ENCODE peak calls at places on chromosomes 12 and 14, in seven cellular contexts. A, Y, K, B, W, T and R are unnamed samples.

GRCh38 chr12:91316825-91317224 is 134.2 kb upstream of the DCN start:
- DNase-seq in A (no peak), Y (no peak), K (no peak), B (no peak), W (no peak), T (no peak), R (no peak)

GRCh38 chr14:105503918-105504692 is 13.1 kb downstream of the TEDC1 start:
- DNase-seq in A (no peak), Y (no peak), K (no peak), B (no peak), W (no peak), T (peak; percentile 41), R (no peak)

GRCh38 chr12:96425321-96425720 is 25.1 kb upstream of the CDK17 start:
- DNase-seq in A (no peak), Y (no peak), K (no peak), B (no peak), W (no peak), T (no peak), R (no peak)

GRCh38 chr12:132886529-132887477 is 602 bp downstream of the CHFR start:
- DNase-seq in A (no peak), Y (no peak), K (no peak), B (no peak), W (peak; percentile 6), T (no peak), R (no peak)

GRCh38 chr12:40689576-40689975 is 2.7 kb upstream of the CNTN1 start:
- DNase-seq in A (no peak), Y (no peak), K (no peak), B (no peak), W (no peak), T (no peak), R (no peak)

GRCh38 chr14:95891742-95892141 is 15.1 kb downstream of the TUNAR start:
- DNase-seq in A (no peak), Y (peak; percentile 60), K (no peak), B (no peak), W (no peak), T (no peak), R (no peak)

GRCh38 chr12:49026678-49027480 is 8.3 kb upstream of the PRKAG1 start:
- DNase-seq in A (no peak), Y (no peak), K (no peak), B (no peak), W (no peak), T (peak; percentile 24), R (no peak)

GRCh38 chr14:35341454-35342159 is 49.4 kb downstream of the PSMA6 start:
- DNase-seq in A (no peak), Y (peak; percentile 45), K (no peak), B (no peak), W (peak; percentile 91), T (peak; percentile 73), R (no peak)

GRCh38 chr12:132593071-132593470 is 17.3 kb downstream of the LRCOL1 start:
- DNase-seq in A (no peak), Y (no peak), K (no peak), B (no peak), W (no peak), T (no peak), R (no peak)

GRCh38 chr12:69415471-69416275 is 54.5 kb upstream of the FRS2 start:
- DNase-seq in A (no peak), Y (peak; percentile 13), K (peak; percentile 28), B (peak; percentile 31), W (peak; percentile 68), T (peak; percentile 55), R (peak; percentile 55)

GRCh38 chr12:89383235-89384049 is 31.1 kb upstream of the DUSP6 start:
- DNase-seq in A (no peak), Y (no peak), K (no peak), B (no peak), W (peak; percentile 89), T (peak; percentile 50), R (no peak)

GRCh38 chr12:91988076-91988475 is 157.6 kb downstream of the BTG1 start:
- DNase-seq in A (no peak), Y (no peak), K (no peak), B (no peak), W (no peak), T (no peak), R (no peak)

GRCh38 chr14:77580964-77581505 is 35.4 kb downstream of the SPTLC2 start:
- DNase-seq in A (peak; percentile 66), Y (no peak), K (no peak), B (no peak), W (no peak), T (peak; percentile 38), R (no peak)

GRCh38 chr14:61186793-61187641 is 94.1 kb downstream of the TMEM30B start:
- DNase-seq in A (no peak), Y (no peak), K (no peak), B (no peak), W (no peak), T (no peak), R (no peak)

GRCh38 chr14:21332950-21333349 is 50.9 kb downstream of the SUPT16H start:
- DNase-seq in A (no peak), Y (no peak), K (no peak), B (no peak), W (no peak), T (no peak), R (no peak)

GRCh38 chr14:95998656-95999055 is 40.5 kb upstream of the C14orf132 start:
- DNase-seq in A (no peak), Y (peak; percentile 16), K (no peak), B (no peak), W (no peak), T (peak; percentile 43), R (no peak)

GRCh38 chr12:25186788-25187397 is 8.1 kb downstream of the DNAI7 start:
- DNase-seq in A (peak; percentile 35), Y (no peak), K (no peak), B (no peak), W (peak; percentile 30), T (no peak), R (no peak)
- TF ChIP-seq YY1 in A (no peak), Y (no peak), K (no peak), B (no peak), W (no peak), T (no peak), R (no peak)

GRCh38 chr12:59717436-59717835 is 121.6 kb downstream of the SLC16A7 start:
- DNase-seq in A (no peak), Y (no peak), K (no peak), B (no peak), W (no peak), T (no peak), R (no peak)

GRCh38 chr12:59716049-59716448 is 120.2 kb downstream of the SLC16A7 start:
- DNase-seq in A (no peak), Y (no peak), K (no peak), B (no peak), W (no peak), T (no peak), R (no peak)

GRCh38 chr12:59723520-59723919 is 127.7 kb downstream of the SLC16A7 start:
- DNase-seq in A (no peak), Y (no peak), K (no peak), B (no peak), W (peak; percentile 4), T (no peak), R (no peak)

GRCh38 chr12:59715434-59715833 is 119.6 kb downstream of the SLC16A7 start:
- DNase-seq in A (no peak), Y (no peak), K (no peak), B (no peak), W (peak; percentile 9), T (no peak), R (no peak)

DNA sequence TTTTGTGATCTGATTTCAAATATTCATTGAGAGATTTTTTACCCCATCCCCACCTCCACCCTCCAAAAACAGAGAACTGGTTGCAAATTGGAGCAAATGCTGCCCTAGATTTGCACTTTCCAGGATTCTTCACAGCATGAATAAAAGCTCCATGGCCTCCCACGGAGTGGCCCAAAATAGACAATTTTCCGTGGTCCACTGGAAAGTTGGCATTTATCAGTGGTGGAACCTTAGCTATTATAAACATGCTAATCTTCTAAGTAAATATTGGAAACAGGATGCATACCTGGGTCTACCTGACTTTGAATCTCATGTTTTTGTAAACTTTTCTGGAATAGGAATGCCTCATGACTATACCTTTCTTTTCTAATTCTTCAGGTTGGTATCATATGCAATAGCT is 123.9 kb downstream of the SLC16A7 start:
- DNase-seq in A (no peak), Y (no peak), K (no peak), B (no peak), W (no peak), T (no peak), R (no peak)
- TF ChIP-seq YY1 in A (no peak), Y (no peak), K (no peak), B (no peak), W (no peak), T (no peak), R (no peak)

GRCh38 chr14:69980457-69981414 is 101.5 kb downstream of the SMOC1 start:
- DNase-seq in A (no peak), Y (peak; percentile 15), K (no peak), B (no peak), W (no peak), T (no peak), R (peak; percentile 16)

GRCh38 chr14:69985456-69985855 is 106.2 kb downstream of the SMOC1 start:
- DNase-seq in A (no peak), Y (no peak), K (no peak), B (no peak), W (no peak), T (no peak), R (no peak)

GRCh38 chr14:69983317-69983716 is 104.1 kb downstream of the SMOC1 start:
- DNase-seq in A (no peak), Y (no peak), K (no peak), B (no peak), W (no peak), T (no peak), R (no peak)

GRCh38 chr14:69979882-69980281 is 100.7 kb downstream of the SMOC1 start:
- DNase-seq in A (no peak), Y (no peak), K (no peak), B (no peak), W (no peak), T (no peak), R (no peak)

DNA sequence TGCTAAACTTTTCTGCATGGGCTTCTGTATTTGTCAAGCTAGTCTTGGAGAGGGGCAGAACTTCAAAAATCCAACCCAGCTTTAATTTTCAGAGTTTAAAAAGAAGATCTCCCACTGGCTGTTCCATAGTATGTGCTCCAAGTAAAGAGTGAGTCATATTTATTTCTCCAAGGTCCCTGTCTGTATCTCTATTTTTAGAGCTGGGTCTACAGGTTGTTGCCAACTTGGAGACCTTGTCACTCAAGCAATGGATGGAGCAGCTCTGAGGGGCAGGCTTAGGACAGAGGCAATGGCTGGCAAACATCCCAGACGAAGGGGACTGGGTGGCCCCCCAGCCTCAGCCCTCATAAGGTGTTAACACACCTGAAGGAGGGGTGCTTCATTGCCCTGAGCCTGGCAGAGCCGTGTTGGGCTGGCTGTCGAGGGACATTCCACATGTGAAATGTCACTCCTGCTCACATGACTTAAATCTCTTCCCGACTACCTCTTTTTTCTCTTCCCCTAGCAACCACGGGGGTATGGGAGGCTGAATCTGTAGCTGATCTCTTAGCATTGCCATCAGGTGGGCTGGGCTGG is 103.1 kb downstream of the SMOC1 start:
- DNase-seq in A (no peak), Y (no peak), K (no peak), B (no peak), W (no peak), T (no peak), R (no peak)
- TF ChIP-seq YY1 in A (no peak), Y (no peak), K (no peak), B (no peak), W (no peak), T (no peak), R (no peak)

DNA sequence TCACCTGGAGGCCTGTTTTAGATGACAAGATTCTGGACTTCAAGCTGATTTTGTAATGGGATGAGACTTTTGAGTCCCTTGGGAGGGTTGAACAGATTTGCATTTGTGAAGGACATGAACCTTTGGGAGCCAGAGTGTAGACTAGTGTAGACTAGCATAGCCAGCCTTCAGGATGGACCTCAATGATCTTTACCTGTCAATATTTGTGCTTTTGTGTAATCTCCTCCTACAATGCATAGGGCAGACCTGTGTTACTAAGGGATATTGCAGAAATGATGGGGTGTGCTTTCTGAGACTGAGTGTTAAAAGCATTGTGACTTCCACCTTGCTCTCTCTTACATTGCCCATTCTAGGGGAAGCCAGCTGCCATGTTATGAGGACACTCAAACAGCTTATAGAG is 9.9 kb upstream of the LRP10 start:
- DNase-seq in A (no peak), Y (no peak), K (no peak), B (no peak), W (peak; percentile 41), T (no peak), R (no peak)
- TF ChIP-seq YY1 in A (no peak), Y (no peak), K (no peak), B (no peak), W (no peak), T (no peak), R (no peak)